ENCODE peak calls at places on chromosomes 4 and X, in eight cellular contexts. A, P, M, R, Z, S, Y and J are unnamed samples. For H3K9me3 and H3K4me1, the result is how much of the 10 kb centered on the place peaks cover.

GRCh38 chr4:20043992-20044391 is 207.7 kb upstream of the SLIT2 start:
- DNase-seq in A (no peak), S (no peak), Z (no peak), P (no peak), M (no peak), Y (no peak), R (no peak), J (no peak)

GRCh38 chr4:19880205-19880604 is 371.5 kb upstream of the SLIT2 start:
- DNase-seq in Y (no peak), S (no peak), Z (no peak), A (no peak), P (no peak), M (peak), R (no peak), J (no peak)

GRCh38 chr4:133402616-133403015 is 253.5 kb downstream of the PCDH10 start:
- DNase-seq in Y (no peak), M (peak), A (no peak), P (no peak), R (no peak), S (no peak), Z (no peak), J (no peak)

GRCh38 chrX:69128573-69128972 is 36.7 kb downstream of the PJA1 start:
- DNase-seq in Y (no peak), P (no peak), R (no peak), Z (peak), M (peak), A (no peak), S (no peak), J (no peak)

GRCh38 chr4:87498446-87498900 is 30.7 kb downstream of the SPARCL1 start:
- DNase-seq in A (no peak), M (peak), S (no peak), Z (no peak), P (no peak), Y (no peak), R (no peak), J (no peak)

GRCh38 chr4:126271266-126271665 is 956.5 kb downstream of the FAT4 start:
- DNase-seq in M (peak), R (no peak), A (no peak), Y (no peak), S (no peak), Z (no peak), P (no peak), J (no peak)

GRCh38 chr4:77047037-77047436 is 28.8 kb downstream of the CCNI start:
- DNase-seq in Y (no peak), A (no peak), M (peak), Z (no peak), S (no peak), R (peak), P (no peak), J (no peak)

GRCh38 chrX:79572566-79572965 is 205.4 kb upstream of the ITM2A start:
- DNase-seq in P (no peak), Z (no peak), S (no peak), A (no peak), M (no peak), R (no peak), Y (no peak), J (no peak)

GRCh38 chr4:150049682-150050081 is 28.6 kb upstream of the DCLK2 start:
- DNase-seq in S (no peak), Z (no peak), Y (no peak), M (no peak), A (no peak), R (no peak), P (no peak), J (no peak)

GRCh38 chrX:1387141-1387776 is 4.7 kb downstream of the SLC25A6 start:
- DNase-seq in Z (peak), S (no peak), R (no peak), A (no peak), P (no peak), M (no peak), Y (no peak), J (peak)

GRCh38 chr4:3045500-3045850 is 28.9 kb downstream of the HTT-AS start:
- DNase-seq in M (no peak), P (peak), Y (no peak), S (no peak), A (peak), R (no peak), Z (no peak), J (peak)

GRCh38 chr4:15149842-15150592 is 147.7 kb downstream of the CPEB2 start:
- DNase-seq in A (no peak), P (no peak), S (no peak), Y (peak), Z (peak), R (peak), M (peak), J (peak)

GRCh38 chr4:118918388-118918787 is 29.7 kb downstream of the SYNPO2 start:
- DNase-seq in S (no peak), Y (no peak), A (no peak), P (no peak), M (peak), R (no peak), Z (no peak), J (no peak)

GRCh38 chrX:103918584-103919335 is 43.7 kb upstream of the TMSB15B start:
- DNase-seq in R (peak), A (peak), P (peak), M (peak), S (no peak), Y (no peak), Z (peak), J (peak)

GRCh38 chr4:154616731-154617130 is 4.3 kb upstream of the FGG start:
- DNase-seq in P (no peak), Y (no peak), M (no peak), R (peak), Z (no peak), S (no peak), A (no peak), J (no peak)

GRCh38 chr4:85823295-85823694 is 348.3 kb downstream of the ARHGAP24 start:
- DNase-seq in S (no peak), Y (no peak), R (no peak), P (no peak), Z (no peak), A (no peak), M (peak), J (no peak)

GRCh38 chr4:126658391-126658790 is 974.4 kb upstream of the INTU start:
- DNase-seq in A (no peak), R (no peak), S (no peak), Z (no peak), Y (no peak), P (no peak), M (no peak), J (no peak)

GRCh38 chr4:1413221-1413663 is 7.0 kb upstream of the NKX1-1 start:
- DNase-seq in A (no peak), M (no peak), S (no peak), Y (no peak), P (no peak), R (no peak), Z (no peak), J (peak)

DNA sequence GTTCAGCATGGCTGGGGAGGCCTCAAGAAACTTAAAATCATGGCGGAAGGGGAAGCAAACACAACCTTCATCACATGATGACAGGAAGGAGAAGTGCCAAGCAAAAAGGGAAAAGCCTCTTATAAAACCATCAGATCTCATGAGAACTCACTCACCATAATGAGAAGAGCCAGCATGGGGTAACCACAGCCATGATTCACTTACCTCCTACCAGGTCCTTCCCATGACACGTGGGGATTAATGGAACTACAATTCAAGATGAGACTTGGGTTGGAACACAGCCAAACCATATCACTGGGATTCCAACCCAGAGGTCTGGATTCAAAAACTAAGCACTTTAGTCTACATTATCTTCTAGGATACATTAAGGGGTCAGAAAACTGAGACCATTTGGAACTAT is 609.6 kb upstream of the SPANXN1 start:
- DNase-seq in R (no peak), Z (no peak), S (no peak), M (no peak), Y (no peak), A (no peak), P (no peak), J (no peak)
- H3K9me3 ChIP-seq in R (under half), Z (under half), S (under half), M (under half), Y (under half), A (under half), P (under half), J (under half)

GRCh38 chr4:70946944-70947343 is 44.8 kb downstream of the MOB1B start:
- DNase-seq in Z (no peak), A (no peak), S (no peak), P (no peak), R (no peak), M (peak), Y (no peak), J (no peak)
- H3K4me1 ChIP-seq in Z (under half), A (under half), S (under half), P (under half), R (under half), M (under half), Y (under half), J (under half)

DNA sequence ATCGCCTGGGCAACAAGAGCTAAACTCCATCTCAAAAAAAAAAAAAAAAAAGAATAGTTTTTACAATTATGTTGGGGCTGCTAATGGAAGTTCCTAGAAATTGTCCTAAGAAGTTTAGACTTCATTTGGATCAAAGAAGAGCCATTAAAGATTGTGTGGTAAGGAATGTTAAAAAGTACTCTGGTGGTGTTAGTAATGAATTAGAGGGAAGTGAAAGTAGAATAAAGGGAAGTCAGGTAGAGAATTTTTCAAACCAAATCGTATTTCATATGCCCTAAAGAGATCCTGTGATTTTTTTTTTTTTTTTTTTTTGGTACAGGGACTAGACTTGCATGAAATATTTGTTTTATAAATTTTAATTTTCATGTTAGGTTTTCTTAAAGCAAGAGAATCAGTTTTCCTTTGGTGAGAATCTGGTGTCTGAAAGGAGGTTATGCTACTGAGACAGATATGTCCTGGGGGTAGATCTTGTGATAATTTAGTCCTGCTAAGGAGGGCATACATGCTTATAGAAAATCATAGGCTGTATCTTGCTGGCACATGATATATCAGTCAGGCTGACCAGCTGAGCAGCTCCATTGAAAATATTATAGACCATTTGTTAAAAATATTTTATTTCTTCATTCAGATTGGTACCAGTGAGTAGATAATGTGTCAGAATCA is 10.7 kb downstream of the SEC24B start:
- DNase-seq in P (no peak), A (no peak), Y (no peak), Z (no peak), R (peak), S (no peak), M (no peak), J (no peak)
- H3K4me3 ChIP-seq in P (no peak), A (no peak), Y (no peak), Z (no peak), R (peak), S (no peak), M (no peak), J (no peak)

DNA sequence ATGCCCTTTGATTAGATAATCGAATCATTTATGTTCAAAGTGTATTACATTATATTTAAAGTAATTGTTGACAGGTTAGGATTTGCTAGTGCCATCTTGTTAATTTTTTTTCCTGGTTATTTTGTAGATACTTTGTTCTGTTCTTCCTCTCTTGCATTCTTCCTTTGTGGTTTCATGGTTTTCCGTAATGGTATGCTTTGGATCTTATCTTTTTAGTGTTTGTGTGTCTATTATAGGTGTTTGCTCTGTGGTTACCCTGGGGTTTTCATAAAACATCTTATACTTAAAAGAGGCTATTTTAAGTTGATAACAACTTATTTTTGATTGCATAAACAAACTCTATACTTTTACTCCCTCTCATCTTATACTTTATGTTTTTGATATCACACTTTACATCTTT is 108.2 kb upstream of the SRD5A3 start:
- DNase-seq in P (no peak), Y (no peak), R (no peak), Z (no peak), S (no peak), A (no peak), M (no peak), J (no peak)
- H3K9me3 ChIP-seq in P (under half), Y (under half), R (under half), Z (under half), S (under half), A (under half), M (under half), J (under half)

GRCh38 chr4:13542577-13543042 is 1.7 kb downstream of the NKX3-2 start:
- DNase-seq in A (no peak), Y (peak), M (no peak), Z (no peak), R (no peak), S (no peak), P (no peak), J (no peak)

GRCh38 chr4:13540446-13541175 is 3.7 kb downstream of the NKX3-2 start:
- DNase-seq in M (no peak), P (no peak), R (no peak), Y (peak), Z (no peak), A (no peak), S (no peak), J (no peak)

GRCh38 chr4:13541176-13541604 is 3.1 kb downstream of the NKX3-2 start:
- DNase-seq in Y (peak), Z (no peak), S (no peak), P (no peak), R (no peak), M (no peak), A (no peak), J (no peak)

GRCh38 chr4:13543091-13543581 is 1.2 kb downstream of the NKX3-2 start:
- DNase-seq in S (no peak), Z (no peak), M (no peak), A (no peak), P (no peak), Y (peak), R (no peak), J (no peak)

GRCh38 chr4:13541720-13542576 is 2.4 kb downstream of the NKX3-2 start:
- DNase-seq in P (no peak), Z (no peak), A (no peak), S (no peak), Y (peak), M (no peak), R (no peak), J (no peak)
- H3K4me1 ChIP-seq in P (under half), Z (under half), A (half or more), S (under half), Y (half or more), M (under half), R (under half), J (half or more)

GRCh38 chr4:136644279-136644678 is 888.0 kb downstream of the PCDH18 start:
- DNase-seq in Z (no peak), P (no peak), S (no peak), A (no peak), M (no peak), Y (no peak), R (no peak), J (no peak)

GRCh38 chr4:136643416-136643815 is 888.9 kb downstream of the PCDH18 start:
- DNase-seq in M (no peak), P (no peak), R (no peak), S (no peak), Z (no peak), A (no peak), Y (no peak), J (no peak)
- H3K4me3 ChIP-seq in M (no peak), P (no peak), R (no peak), S (no peak), Z (no peak), A (no peak), Y (no peak), J (no peak)

DNA sequence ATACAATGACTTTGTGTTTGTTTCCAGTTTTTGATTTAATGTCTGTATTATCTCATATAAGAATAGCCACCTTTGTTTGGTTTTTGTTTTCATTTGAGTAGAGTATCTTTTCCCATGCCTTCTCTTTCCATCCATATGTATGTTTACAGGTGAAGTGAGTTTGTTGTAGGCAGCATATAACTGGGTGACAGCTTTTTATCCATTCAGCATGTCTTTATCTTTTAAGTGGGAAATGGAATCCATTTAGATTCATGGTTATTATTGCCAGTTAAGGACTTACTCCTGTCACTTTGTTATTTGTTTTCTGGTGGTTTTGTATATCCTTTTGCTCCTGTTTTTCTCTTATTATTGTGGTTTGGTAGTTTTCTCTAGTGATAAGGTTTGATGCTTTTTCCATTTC is 34.3 kb downstream of the SCLT1 start:
- DNase-seq in S (no peak), M (no peak), A (no peak), Y (no peak), Z (no peak), R (no peak), P (no peak), J (no peak)
- H3K9me3 ChIP-seq in S (under half), M (half or more), A (half or more), Y (half or more), Z (under half), R (half or more), P (half or more), J (half or more)

DNA sequence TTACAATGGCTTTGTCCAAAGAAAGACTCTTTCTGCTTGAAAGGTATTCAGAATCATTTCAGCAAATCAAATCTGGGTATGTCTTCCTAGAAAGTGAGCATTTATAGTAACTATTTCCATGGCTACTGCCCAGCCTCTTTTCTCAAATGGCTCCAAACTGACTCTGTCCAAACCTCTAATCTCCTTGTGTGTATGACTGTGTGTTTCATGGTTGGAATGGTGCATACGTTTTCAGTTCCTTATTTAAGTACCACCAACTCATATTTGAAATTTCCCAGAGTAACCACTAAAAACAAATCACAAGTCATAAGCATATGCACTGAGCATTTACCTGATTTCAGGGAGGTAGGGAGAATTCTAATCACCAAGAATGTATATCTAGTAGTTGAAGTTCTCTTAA is 106.0 kb downstream of the TMEM144 start:
- DNase-seq in Y (no peak), P (no peak), M (peak), Z (no peak), R (no peak), A (no peak), S (no peak), J (no peak)
- H3K4me1 ChIP-seq in Y (under half), P (under half), M (under half), Z (under half), R (under half), A (under half), S (under half), J (under half)

DNA sequence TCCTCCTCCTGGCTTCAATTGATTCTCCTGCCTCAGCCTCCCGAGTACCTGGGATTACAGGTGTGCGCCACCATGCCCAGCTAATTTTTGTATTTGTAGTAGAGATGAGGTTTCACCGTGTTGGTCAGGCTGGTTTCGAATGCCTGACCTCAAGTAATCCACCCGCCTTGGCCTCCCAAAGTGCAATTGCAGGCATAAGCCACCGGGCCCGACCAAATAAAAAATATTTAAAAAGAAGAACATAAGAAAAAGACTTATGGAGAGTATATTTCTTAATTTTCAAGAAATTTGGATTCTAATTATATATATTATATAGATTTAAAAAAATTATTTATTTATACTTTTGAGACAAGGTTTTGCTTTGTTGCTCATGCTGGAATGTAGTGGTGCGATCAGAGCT is 29.8 kb downstream of the N4BP2 start:
- DNase-seq in M (no peak), R (no peak), S (no peak), A (no peak), Z (no peak), Y (no peak), P (no peak), J (no peak)
- H3K4me3 ChIP-seq in M (no peak), R (no peak), S (no peak), A (no peak), Z (no peak), Y (no peak), P (no peak), J (no peak)

GRCh38 chr4:8270912-8271815 is 1.6 kb downstream of the HTRA3 start:
- DNase-seq in Y (no peak), R (no peak), P (no peak), M (no peak), Z (no peak), A (no peak), S (no peak), J (no peak)
- H3K9me3 ChIP-seq in Y (under half), R (under half), P (under half), M (under half), Z (under half), A (under half), S (under half), J (under half)